ENCODE peak calls at places on chromosome 14, in nine cellular contexts. One of them, this sample, is unnamed.

GRCh38 chr14:66530526-66530925 is 22.6 kb downstream of the GPHN start:
- DNase-seq in NCI-H748 treated with DMSO at 0.1 percent for 48 hours: no peak
- DNase-seq in cardiac fibroblast: no peak
- DNase-seq in mesendoderm: no peak
- DNase-seq in HTR-8/SVneo: no peak
- DNase-seq in CD8-positive, alpha-beta memory T cell: no peak
- DNase-seq in dermis microvascular lymphatic vessel endothelial cell: no peak
- DNase-seq in omental fat pad: no peak
- DNase-seq in SW 1271: no peak
- DNase-seq in this sample: no peak

GRCh38 chr14:67513631-67514108 is 19.4 kb upstream of the PLEKHH1 start:
- DNase-seq in omental fat pad: no peak
- DNase-seq in CD8-positive, alpha-beta memory T cell: no peak
- DNase-seq in dermis microvascular lymphatic vessel endothelial cell: no peak
- DNase-seq in cardiac fibroblast: no peak
- DNase-seq in mesendoderm: no peak
- DNase-seq in SW 1271: no peak
- DNase-seq in NCI-H748 treated with DMSO at 0.1 percent for 48 hours: no peak
- DNase-seq in HTR-8/SVneo: no peak
- DNase-seq in this sample: no peak

GRCh38 chr14:76876076-76876475 is 49.9 kb downstream of the LRRC74A start:
- DNase-seq in NCI-H748 treated with DMSO at 0.1 percent for 48 hours: peak
- DNase-seq in mesendoderm: peak
- DNase-seq in omental fat pad: no peak
- DNase-seq in CD8-positive, alpha-beta memory T cell: peak
- DNase-seq in cardiac fibroblast: peak
- DNase-seq in dermis microvascular lymphatic vessel endothelial cell: peak
- DNase-seq in HTR-8/SVneo: peak
- DNase-seq in SW 1271: peak
- DNase-seq in this sample: peak

GRCh38 chr14:31164115-31164514 is 43.5 kb downstream of the HECTD1 start:
- DNase-seq in CD8-positive, alpha-beta memory T cell: no peak
- DNase-seq in HTR-8/SVneo: no peak
- DNase-seq in cardiac fibroblast: no peak
- DNase-seq in omental fat pad: no peak
- DNase-seq in dermis microvascular lymphatic vessel endothelial cell: no peak
- DNase-seq in mesendoderm: no peak
- DNase-seq in NCI-H748 treated with DMSO at 0.1 percent for 48 hours: no peak
- DNase-seq in SW 1271: no peak
- DNase-seq in this sample: no peak

GRCh38 chr14:26389646-26390508 is 208.0 kb downstream of the NOVA1 start:
- DNase-seq in omental fat pad: no peak
- DNase-seq in mesendoderm: no peak
- DNase-seq in HTR-8/SVneo: no peak
- DNase-seq in cardiac fibroblast: peak
- DNase-seq in SW 1271: no peak
- DNase-seq in NCI-H748 treated with DMSO at 0.1 percent for 48 hours: no peak
- DNase-seq in CD8-positive, alpha-beta memory T cell: no peak
- DNase-seq in dermis microvascular lymphatic vessel endothelial cell: no peak
- DNase-seq in this sample: no peak

GRCh38 chr14:55448146-55448614 is 7.8 kb upstream of the TBPL2 start:
- DNase-seq in mesendoderm: peak
- DNase-seq in cardiac fibroblast: peak
- DNase-seq in HTR-8/SVneo: peak
- DNase-seq in omental fat pad: no peak
- DNase-seq in dermis microvascular lymphatic vessel endothelial cell: peak
- DNase-seq in NCI-H748 treated with DMSO at 0.1 percent for 48 hours: no peak
- DNase-seq in SW 1271: peak
- DNase-seq in CD8-positive, alpha-beta memory T cell: no peak
- DNase-seq in this sample: peak

GRCh38 chr14:95339301-95339865 is 19.7 kb upstream of the CLMN start:
- DNase-seq in cardiac fibroblast: no peak
- DNase-seq in omental fat pad: no peak
- DNase-seq in dermis microvascular lymphatic vessel endothelial cell: no peak
- DNase-seq in SW 1271: no peak
- DNase-seq in CD8-positive, alpha-beta memory T cell: no peak
- DNase-seq in HTR-8/SVneo: no peak
- DNase-seq in NCI-H748 treated with DMSO at 0.1 percent for 48 hours: no peak
- DNase-seq in mesendoderm: no peak
- DNase-seq in this sample: no peak

GRCh38 chr14:65263161-65263788 is 149.3 kb upstream of the FUT8 start:
- DNase-seq in NCI-H748 treated with DMSO at 0.1 percent for 48 hours: no peak
- DNase-seq in SW 1271: no peak
- DNase-seq in CD8-positive, alpha-beta memory T cell: no peak
- DNase-seq in omental fat pad: no peak
- DNase-seq in dermis microvascular lymphatic vessel endothelial cell: no peak
- DNase-seq in HTR-8/SVneo: no peak
- DNase-seq in mesendoderm: no peak
- DNase-seq in cardiac fibroblast: peak
- DNase-seq in this sample: no peak

GRCh38 chr14:24296341-24297157 is 3.0 kb downstream of the DHRS1 start:
- DNase-seq in SW 1271: peak
- DNase-seq in omental fat pad: peak
- DNase-seq in dermis microvascular lymphatic vessel endothelial cell: peak
- DNase-seq in mesendoderm: peak
- DNase-seq in cardiac fibroblast: peak
- DNase-seq in HTR-8/SVneo: peak
- DNase-seq in NCI-H748 treated with DMSO at 0.1 percent for 48 hours: no peak
- DNase-seq in CD8-positive, alpha-beta memory T cell: peak
- DNase-seq in this sample: peak

GRCh38 chr14:58955294-58955821 is 233.1 kb upstream of the DAAM1 start:
- DNase-seq in SW 1271: no peak
- DNase-seq in omental fat pad: no peak
- DNase-seq in NCI-H748 treated with DMSO at 0.1 percent for 48 hours: no peak
- DNase-seq in HTR-8/SVneo: no peak
- DNase-seq in cardiac fibroblast: no peak
- DNase-seq in mesendoderm: peak
- DNase-seq in dermis microvascular lymphatic vessel endothelial cell: no peak
- DNase-seq in CD8-positive, alpha-beta memory T cell: no peak
- DNase-seq in this sample: peak

GRCh38 chr14:54447231-54447692 is 6.1 kb upstream of the CNIH1 start:
- DNase-seq in NCI-H748 treated with DMSO at 0.1 percent for 48 hours: no peak
- DNase-seq in cardiac fibroblast: peak
- DNase-seq in SW 1271: no peak
- DNase-seq in omental fat pad: no peak
- DNase-seq in CD8-positive, alpha-beta memory T cell: no peak
- DNase-seq in HTR-8/SVneo: no peak
- DNase-seq in dermis microvascular lymphatic vessel endothelial cell: no peak
- DNase-seq in mesendoderm: no peak
- DNase-seq in this sample: peak

GRCh38 chr14:22265319-22266140 is 323.5 kb downstream of the DAD1 start:
- DNase-seq in dermis microvascular lymphatic vessel endothelial cell: no peak
- DNase-seq in CD8-positive, alpha-beta memory T cell: no peak
- DNase-seq in omental fat pad: no peak
- DNase-seq in NCI-H748 treated with DMSO at 0.1 percent for 48 hours: no peak
- DNase-seq in HTR-8/SVneo: no peak
- DNase-seq in mesendoderm: peak
- DNase-seq in cardiac fibroblast: peak
- DNase-seq in SW 1271: no peak
- DNase-seq in this sample: no peak

GRCh38 chr14:74514471-74514932 is 20.9 kb downstream of the ISCA2 start:
- DNase-seq in HTR-8/SVneo: no peak
- DNase-seq in mesendoderm: no peak
- DNase-seq in SW 1271: no peak
- DNase-seq in NCI-H748 treated with DMSO at 0.1 percent for 48 hours: no peak
- DNase-seq in CD8-positive, alpha-beta memory T cell: no peak
- DNase-seq in dermis microvascular lymphatic vessel endothelial cell: no peak
- DNase-seq in omental fat pad: no peak
- DNase-seq in cardiac fibroblast: peak
- DNase-seq in this sample: peak

GRCh38 chr14:69108358-69108757 is 44.6 kb downstream of the DCAF5 start:
- DNase-seq in mesendoderm: no peak
- DNase-seq in omental fat pad: no peak
- DNase-seq in SW 1271: no peak
- DNase-seq in cardiac fibroblast: no peak
- DNase-seq in NCI-H748 treated with DMSO at 0.1 percent for 48 hours: no peak
- DNase-seq in dermis microvascular lymphatic vessel endothelial cell: no peak
- DNase-seq in HTR-8/SVneo: no peak
- DNase-seq in CD8-positive, alpha-beta memory T cell: no peak
- DNase-seq in this sample: no peak

GRCh38 chr14:102930753-102931579 is 8.5 kb downstream of the AMN start:
- DNase-seq in HTR-8/SVneo: peak
- DNase-seq in dermis microvascular lymphatic vessel endothelial cell: peak
- DNase-seq in omental fat pad: no peak
- DNase-seq in SW 1271: no peak
- DNase-seq in cardiac fibroblast: peak
- DNase-seq in NCI-H748 treated with DMSO at 0.1 percent for 48 hours: no peak
- DNase-seq in CD8-positive, alpha-beta memory T cell: no peak
- DNase-seq in mesendoderm: no peak
- DNase-seq in this sample: peak

GRCh38 chr14:68726093-68726695 is 66.7 kb downstream of the ZFP36L1 start:
- DNase-seq in omental fat pad: no peak
- DNase-seq in NCI-H748 treated with DMSO at 0.1 percent for 48 hours: no peak
- DNase-seq in SW 1271: no peak
- DNase-seq in cardiac fibroblast: no peak
- DNase-seq in mesendoderm: no peak
- DNase-seq in HTR-8/SVneo: no peak
- DNase-seq in dermis microvascular lymphatic vessel endothelial cell: no peak
- DNase-seq in CD8-positive, alpha-beta memory T cell: no peak
- DNase-seq in this sample: no peak

GRCh38 chr14:54301349-54301748 is 95.5 kb upstream of the CDKN3 start:
- DNase-seq in SW 1271: no peak
- DNase-seq in HTR-8/SVneo: no peak
- DNase-seq in NCI-H748 treated with DMSO at 0.1 percent for 48 hours: no peak
- DNase-seq in dermis microvascular lymphatic vessel endothelial cell: no peak
- DNase-seq in omental fat pad: no peak
- DNase-seq in CD8-positive, alpha-beta memory T cell: no peak
- DNase-seq in cardiac fibroblast: no peak
- DNase-seq in mesendoderm: no peak
- DNase-seq in this sample: no peak

GRCh38 chr14:100816286-100816949 is 9.5 kb upstream of the MEG3 start:
- DNase-seq in dermis microvascular lymphatic vessel endothelial cell: no peak
- DNase-seq in NCI-H748 treated with DMSO at 0.1 percent for 48 hours: no peak
- DNase-seq in CD8-positive, alpha-beta memory T cell: no peak
- DNase-seq in HTR-8/SVneo: no peak
- DNase-seq in omental fat pad: no peak
- DNase-seq in cardiac fibroblast: no peak
- DNase-seq in SW 1271: no peak
- DNase-seq in mesendoderm: no peak
- DNase-seq in this sample: no peak

GRCh38 chr14:72023128-72024042 is 91.2 kb downstream of the RGS6 start:
- DNase-seq in dermis microvascular lymphatic vessel endothelial cell: no peak
- DNase-seq in NCI-H748 treated with DMSO at 0.1 percent for 48 hours: no peak
- DNase-seq in HTR-8/SVneo: no peak
- DNase-seq in CD8-positive, alpha-beta memory T cell: no peak
- DNase-seq in cardiac fibroblast: peak
- DNase-seq in mesendoderm: no peak
- DNase-seq in SW 1271: no peak
- DNase-seq in omental fat pad: no peak
- DNase-seq in this sample: peak

GRCh38 chr14:34971381-34971780 is 11.4 kb upstream of the SRP54 start:
- DNase-seq in SW 1271: peak
- DNase-seq in mesendoderm: no peak
- DNase-seq in dermis microvascular lymphatic vessel endothelial cell: peak
- DNase-seq in CD8-positive, alpha-beta memory T cell: no peak
- DNase-seq in omental fat pad: no peak
- DNase-seq in NCI-H748 treated with DMSO at 0.1 percent for 48 hours: no peak
- DNase-seq in cardiac fibroblast: peak
- DNase-seq in HTR-8/SVneo: no peak
- DNase-seq in this sample: peak

GRCh38 chr14:37936971-37937370 is 270.7 kb upstream of the SSTR1 start:
- DNase-seq in cardiac fibroblast: no peak
- DNase-seq in NCI-H748 treated with DMSO at 0.1 percent for 48 hours: no peak
- DNase-seq in SW 1271: no peak
- DNase-seq in HTR-8/SVneo: no peak
- DNase-seq in dermis microvascular lymphatic vessel endothelial cell: no peak
- DNase-seq in omental fat pad: no peak
- DNase-seq in CD8-positive, alpha-beta memory T cell: no peak
- DNase-seq in mesendoderm: no peak
- DNase-seq in this sample: no peak

GRCh38 chr14:61034416-61035100 is 53.5 kb downstream of the SLC38A6 start:
- DNase-seq in dermis microvascular lymphatic vessel endothelial cell: peak
- DNase-seq in HTR-8/SVneo: no peak
- DNase-seq in mesendoderm: no peak
- DNase-seq in SW 1271: no peak
- DNase-seq in CD8-positive, alpha-beta memory T cell: no peak
- DNase-seq in omental fat pad: no peak
- DNase-seq in NCI-H748 treated with DMSO at 0.1 percent for 48 hours: no peak
- DNase-seq in cardiac fibroblast: no peak
- DNase-seq in this sample: no peak

GRCh38 chr14:74240794-74241610 is 1.8 kb downstream of the VSX2 start:
- DNase-seq in mesendoderm: peak
- DNase-seq in CD8-positive, alpha-beta memory T cell: no peak
- DNase-seq in SW 1271: no peak
- DNase-seq in cardiac fibroblast: no peak
- DNase-seq in HTR-8/SVneo: no peak
- DNase-seq in NCI-H748 treated with DMSO at 0.1 percent for 48 hours: no peak
- DNase-seq in omental fat pad: no peak
- DNase-seq in dermis microvascular lymphatic vessel endothelial cell: no peak
- DNase-seq in this sample: peak

GRCh38 chr14:73142216-73142615 is 5.9 kb downstream of the PSEN1 start:
- DNase-seq in NCI-H748 treated with DMSO at 0.1 percent for 48 hours: no peak
- DNase-seq in dermis microvascular lymphatic vessel endothelial cell: no peak
- DNase-seq in mesendoderm: no peak
- DNase-seq in cardiac fibroblast: no peak
- DNase-seq in CD8-positive, alpha-beta memory T cell: no peak
- DNase-seq in omental fat pad: no peak
- DNase-seq in SW 1271: no peak
- DNase-seq in HTR-8/SVneo: no peak
- DNase-seq in this sample: no peak

This sample was measured in EH.